ENCODE peak calls at places on chromosomes 3 and 15, in seven cellular contexts. C, W, X, Z, I, E and K are unnamed samples.
A peak's percentile ranks its signal among the peaks of the same experiment; 100 is the strongest.

GRCh38 chr3:184874709-184875644 is 63.0 kb downstream of the VPS8 start:
- DNase-seq in C (no peak), E (no peak), X (no peak), I (no peak), W (peak; percentile 4), Z (no peak), K (peak; percentile 6)

GRCh38 chr15:61659571-61660190 is 400.6 kb downstream of the VPS13C start:
- DNase-seq in I (no peak), E (no peak), Z (no peak), W (no peak), C (no peak), X (no peak), K (no peak)

GRCh38 chr3:147361671-147362420 is 44.5 kb downstream of the ZIC4 start:
- DNase-seq in X (no peak), C (peak; percentile 81), I (no peak), W (peak; percentile 3), E (no peak), Z (no peak), K (peak; percentile 5)

GRCh38 chr3:108472011-108472591 is 38.3 kb downstream of the MYH15 start:
- DNase-seq in E (no peak), I (no peak), Z (no peak), C (no peak), W (peak; percentile 93), X (peak; percentile 74), K (no peak)

GRCh38 chr3:6994081-6994668 is 133.3 kb downstream of the GRM7 start:
- DNase-seq in W (no peak), E (no peak), C (no peak), I (no peak), Z (no peak), X (no peak), K (no peak)

GRCh38 chr15:67146875-67147381 is 81.5 kb downstream of the SMAD3 start:
- DNase-seq in C (no peak), W (peak; percentile 99), Z (no peak), E (no peak), X (peak; percentile 88), I (no peak), K (no peak)

GRCh38 chr3:58062469-58062868 is 54.2 kb downstream of the FLNB start:
- DNase-seq in Z (no peak), C (no peak), E (no peak), X (no peak), W (no peak), I (no peak), K (no peak)

GRCh38 chr15:43316007-43316968 is 14.1 kb downstream of the LCMT2 start:
- DNase-seq in W (no peak), I (no peak), C (peak; percentile 15), E (no peak), Z (no peak), X (no peak), K (no peak)

GRCh38 chr3:106518516-106518915 is 649.7 kb upstream of the CBLB start:
- DNase-seq in C (no peak), E (no peak), I (no peak), W (peak; percentile 25), Z (no peak), X (no peak), K (no peak)

GRCh38 chr3:24372559-24373197 is 122.0 kb downstream of the THRB start:
- DNase-seq in X (no peak), I (no peak), Z (no peak), W (no peak), E (no peak), C (no peak), K (no peak)

GRCh38 chr3:194905696-194906095 is 220.0 kb downstream of the FAM43A start:
- DNase-seq in I (no peak), W (peak; percentile 32), X (no peak), E (no peak), Z (no peak), C (no peak), K (no peak)

GRCh38 chr15:76871930-76872329 is 33.2 kb downstream of the SCAPER start:
- DNase-seq in W (no peak), Z (no peak), E (no peak), X (no peak), I (no peak), C (no peak), K (no peak)

GRCh38 chr3:23165571-23165970 is 37.6 kb upstream of the UBE2E2 start:
- DNase-seq in X (no peak), E (no peak), W (no peak), Z (no peak), I (no peak), C (no peak), K (no peak)

GRCh38 chr15:67685008-67685599 is 140.2 kb upstream of the SKOR1 start:
- DNase-seq in I (no peak), C (no peak), X (no peak), Z (no peak), E (no peak), W (peak; percentile 26), K (no peak)

GRCh38 chr3:58287354-58287753 is 18.7 kb upstream of the RPP14 start:
- DNase-seq in C (peak; percentile 29), W (no peak), X (no peak), I (no peak), E (no peak), Z (no peak), K (no peak)

GRCh38 chr15:95298729-95299128 is 1031.8 kb upstream of the NR2F2 start:
- DNase-seq in C (no peak), E (no peak), Z (no peak), I (no peak), X (no peak), W (no peak), K (no peak)

GRCh38 chr15:73727330-73728018 is 25.7 kb downstream of the INSYN1 start:
- DNase-seq in E (no peak), W (peak; percentile 46), X (peak; percentile 52), I (peak; percentile 45), Z (no peak), C (no peak), K (no peak)

GRCh38 chr3:105904251-105904650 is 35.4 kb upstream of the CBLB start:
- DNase-seq in W (no peak), I (no peak), C (no peak), X (no peak), E (no peak), Z (no peak), K (no peak)

GRCh38 chr3:3800685-3801509 is 1.7 kb downstream of the LRRN1 start:
- DNase-seq in E (peak; percentile 47), C (peak; percentile 48), W (no peak), X (no peak), I (peak; percentile 22), Z (peak; percentile 21), K (peak; percentile 74)

GRCh38 chr15:43769584-43770228 is 7.1 kb downstream of the ELL3 start:
- DNase-seq in E (no peak), W (peak; percentile 18), C (peak; percentile 83), I (peak; percentile 37), X (peak; percentile 49), Z (peak; percentile 71), K (peak; percentile 57)

GRCh38 chr15:101489236-101489632 is 273 bp downstream of the PCSK6 start:
- DNase-seq in I (peak; percentile 60), C (no peak), E (peak; percentile 52), Z (no peak), X (no peak), W (no peak), K (peak; percentile 57)

GRCh38 chr15:96334017-96334704 is 3.7 kb downstream of the NR2F2 start:
- DNase-seq in Z (no peak), W (no peak), C (no peak), I (no peak), X (no peak), E (no peak), K (no peak)

GRCh38 chr15:96336643-96337353 is 6.3 kb downstream of the NR2F2 start:
- DNase-seq in X (no peak), Z (peak; percentile 25), E (no peak), W (no peak), I (no peak), C (no peak), K (no peak)

GRCh38 chr15:96336045-96336642 is 5.6 kb downstream of the NR2F2 start:
- DNase-seq in W (no peak), Z (no peak), E (no peak), X (no peak), I (no peak), C (no peak), K (peak; percentile 1)

GRCh38 chr15:96334705-96335428 is 4.4 kb downstream of the NR2F2 start:
- DNase-seq in E (no peak), Z (no peak), I (no peak), C (no peak), X (no peak), W (no peak), K (no peak)

DNA sequence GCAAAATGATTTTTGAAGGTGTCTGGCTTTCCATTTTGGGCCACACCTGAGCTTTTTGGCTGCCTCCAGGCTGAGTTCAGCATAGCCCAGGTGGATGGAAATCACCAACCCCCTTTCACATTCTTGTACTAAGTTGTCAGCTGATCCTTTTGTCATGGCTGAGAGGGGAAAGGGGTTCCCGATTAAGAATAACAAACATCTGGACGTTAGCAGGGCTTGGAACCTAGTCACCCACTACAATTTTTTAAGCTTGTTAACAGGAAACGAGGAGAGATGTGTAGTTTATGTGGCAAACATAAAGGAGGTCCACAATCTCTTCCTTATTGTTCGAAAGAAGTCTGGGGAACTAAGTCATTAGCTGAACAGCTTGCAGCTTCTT is 4.9 kb downstream of the NR2F2 start:
- DNase-seq in X (no peak), Z (no peak), W (no peak), I (no peak), C (no peak), E (no peak), K (no peak)
- H3K27me3 ChIP-seq in X (no peaks in the 10 kb centered on the region), Z (no peaks in the 10 kb centered on the region), W (no peaks in the 10 kb centered on the region), I (peaks cover 32% of the 10 kb centered on the region), C (no peaks in the 10 kb centered on the region), E (no peaks in the 10 kb centered on the region), K (no peaks in the 10 kb centered on the region)

GRCh38 chr15:63495780-63496179 is 8.6 kb upstream of the USP3 start:
- DNase-seq in E (no peak), Z (no peak), C (no peak), W (no peak), I (no peak), X (no peak), K (no peak)
- H3K27me3 ChIP-seq in E (no peaks in the 10 kb centered on the region), Z (no peaks in the 10 kb centered on the region), C (no peaks in the 10 kb centered on the region), W (no peaks in the 10 kb centered on the region), I (no peaks in the 10 kb centered on the region), X (no peaks in the 10 kb centered on the region), K (no peaks in the 10 kb centered on the region)

DNA sequence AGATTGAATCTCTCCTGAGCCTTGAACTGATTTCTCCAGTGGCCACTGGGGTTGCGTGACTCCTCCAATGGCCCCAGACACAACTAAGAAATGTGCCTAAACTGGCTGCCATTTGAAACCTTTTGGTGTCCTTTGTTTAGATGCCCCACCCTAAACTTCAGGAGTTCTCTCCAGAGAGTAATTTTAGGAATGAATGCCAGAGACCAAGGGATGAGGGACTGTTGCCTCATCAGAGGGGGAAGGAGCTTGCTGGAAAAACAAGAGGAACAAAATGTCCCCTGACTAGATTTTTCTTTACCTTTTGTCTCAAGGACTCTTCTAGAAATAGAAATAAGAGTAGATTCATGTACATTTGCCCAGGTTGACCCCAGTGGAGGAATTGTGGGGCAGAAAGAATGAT is 8.1 kb upstream of the ADPRH start:
- DNase-seq in E (no peak), Z (no peak), I (no peak), X (no peak), W (no peak), C (no peak), K (no peak)
- H3K27me3 ChIP-seq in E (no peaks in the 10 kb centered on the region), Z (no peaks in the 10 kb centered on the region), I (no peaks in the 10 kb centered on the region), X (no peaks in the 10 kb centered on the region), W (peaks cover 2% of the 10 kb centered on the region), C (no peaks in the 10 kb centered on the region), K (no peaks in the 10 kb centered on the region)

DNA sequence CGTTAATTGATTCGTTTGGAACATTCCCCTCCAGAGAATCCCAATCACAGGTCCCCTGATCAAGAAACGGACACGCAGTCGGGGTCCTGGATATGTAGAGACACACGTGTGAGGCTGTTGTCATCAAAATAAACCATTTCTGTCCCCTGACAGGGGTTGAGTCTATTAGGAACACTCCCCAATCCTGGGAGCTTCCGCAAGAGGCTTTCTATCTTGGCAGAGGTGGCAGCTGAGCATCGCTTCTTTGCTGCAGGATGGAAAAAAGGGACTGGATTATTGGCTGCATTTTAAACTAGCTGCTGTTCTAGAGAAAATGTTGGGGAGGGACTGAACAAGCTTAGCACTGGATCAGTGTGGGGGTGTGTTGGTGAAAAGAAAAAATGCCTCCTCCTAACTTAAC is 2.5 kb upstream of the CNTN4 start:
- DNase-seq in W (no peak), I (no peak), E (no peak), Z (no peak), X (no peak), C (no peak), K (no peak)
- H3K27me3 ChIP-seq in W (peaks cover 17% of the 10 kb centered on the region), I (peaks cover 77% of the 10 kb centered on the region), E (no peaks in the 10 kb centered on the region), Z (no peaks in the 10 kb centered on the region), X (no peaks in the 10 kb centered on the region), C (no peaks in the 10 kb centered on the region), K (no peaks in the 10 kb centered on the region)